ENCODE peak calls at places on chromosomes 2 and 18, in eight cellular contexts. U is COR-L47; A is heart left ventricle; R is NCI-H1105 treated with DMSO at 0.1 percent for 48 hours; V is natural killer cell treated with Interleukin-12 subunit alpha and Interleukin-12 subunit beta and Interleukin-15 and Interleukin-18, amount 100 ng/mL, for 72 hours; H is ovary; E is mucosa of gallbladder; J is MCF 10A. P is an unnamed sample.

GRCh38 chr2:159156834-159157233 is 129.7 kb downstream of the WDSUB1 start:
- DNase-seq in U (no peak), J (peak), V (no peak), A (no peak), R (no peak), H (no peak), E (no peak), P (no peak)

GRCh38 chr2:190932524-190932923 is 51.9 kb downstream of the GLS start:
- DNase-seq in J (no peak), V (no peak), R (no peak), A (no peak), U (no peak), H (no peak), E (no peak), P (no peak)

GRCh38 chr2:233449071-233449901 is 95.0 kb downstream of the DGKD start:
- DNase-seq in A (no peak), R (no peak), U (peak), J (peak), H (peak), V (peak), E (no peak), P (peak)

GRCh38 chr2:168912466-168913170 is 11.5 kb downstream of the G6PC2 start:
- DNase-seq in E (no peak), J (peak), A (peak), H (peak), R (peak), U (peak), V (no peak), P (no peak)

GRCh38 chr2:120766758-120767351 is 31.2 kb downstream of the GLI2 start:
- DNase-seq in E (no peak), V (peak), U (no peak), H (peak), J (no peak), A (no peak), R (no peak), P (no peak)

GRCh38 chr2:56483081-56483480 is 299.3 kb downstream of the CCDC85A start:
- DNase-seq in J (no peak), H (no peak), V (no peak), E (no peak), R (no peak), U (no peak), A (no peak), P (no peak)

GRCh38 chr18:6591491-6591890 is 138.0 kb upstream of the ARHGAP28 start:
- DNase-seq in E (no peak), J (no peak), H (no peak), U (no peak), R (no peak), V (no peak), A (no peak), P (no peak)

GRCh38 chr2:189285962-189286648 is 106.5 kb upstream of the COL5A2 start:
- DNase-seq in U (no peak), J (peak), V (no peak), A (no peak), H (no peak), E (no peak), R (peak), P (no peak)

GRCh38 chr2:188570365-188570764 is 278.7 kb downstream of the GULP1 start:
- DNase-seq in V (no peak), H (no peak), A (no peak), U (no peak), R (no peak), J (no peak), E (no peak), P (no peak)

GRCh38 chr2:170228429-170228828 is 50.5 kb downstream of the MYO3B start:
- DNase-seq in R (no peak), E (no peak), H (no peak), A (no peak), V (no peak), J (no peak), U (no peak), P (no peak)

GRCh38 chr2:129334128-129334527 is 645.3 kb upstream of the RAB6C start:
- DNase-seq in U (no peak), V (no peak), R (no peak), A (no peak), J (no peak), H (no peak), E (no peak), P (no peak)

GRCh38 chr2:38734299-38735058 is 16.7 kb downstream of the SRSF7 start:
- DNase-seq in V (no peak), H (no peak), R (no peak), E (no peak), A (no peak), U (no peak), J (no peak), P (no peak)

GRCh38 chr2:25758348-25758747 is 85.0 kb upstream of the DTNB start:
- DNase-seq in V (no peak), U (no peak), R (no peak), H (no peak), E (no peak), J (no peak), A (no peak), P (no peak)

GRCh38 chr2:131016826-131017596 is 76.2 kb downstream of the FAM168B start:
- DNase-seq in R (peak), U (no peak), E (no peak), A (no peak), H (peak), J (peak), V (no peak), P (no peak)

GRCh38 chr2:108587621-108588020 is 53.4 kb downstream of the LIMS1 start:
- DNase-seq in V (no peak), E (no peak), U (no peak), A (peak), H (no peak), R (no peak), J (peak), P (no peak)

GRCh38 chr18:79853303-79853992 is 55.7 kb downstream of the KCNG2 start:
- DNase-seq in U (no peak), H (no peak), R (no peak), V (no peak), A (no peak), J (no peak), E (no peak), P (no peak)

GRCh38 chr2:28352104-28352503 is 40.6 kb upstream of the FOSL2 start:
- DNase-seq in J (no peak), E (no peak), H (no peak), R (no peak), A (no peak), U (no peak), V (no peak), P (no peak)

GRCh38 chr2:196957442-196957841 is 30.9 kb upstream of the PGAP1 start:
- DNase-seq in J (no peak), V (no peak), R (no peak), A (no peak), H (no peak), U (no peak), E (no peak), P (no peak)

GRCh38 chr18:72460210-72460680 is 83.9 kb downstream of the CBLN2 start:
- DNase-seq in J (peak), A (no peak), H (no peak), U (no peak), V (no peak), R (no peak), E (no peak), P (no peak)

GRCh38 chr2:96092896-96093295 is 23.5 kb downstream of the ADRA2B start:
- DNase-seq in A (peak), U (no peak), V (no peak), E (no peak), R (no peak), H (no peak), J (no peak), P (no peak)

GRCh38 chr2:64620661-64621060 is 33.1 kb downstream of the SERTAD2 start:
- DNase-seq in J (no peak), V (no peak), U (no peak), A (no peak), R (no peak), E (no peak), H (no peak), P (no peak)

GRCh38 chr2:86078801-86079545 is 26.7 kb downstream of the POLR1A start:
- DNase-seq in V (no peak), E (peak), J (peak), R (peak), U (no peak), H (no peak), A (no peak), P (peak)

GRCh38 chr2:12504443-12504842 is 212.3 kb upstream of the TRIB2 start:
- DNase-seq in A (no peak), H (no peak), E (no peak), J (peak), U (no peak), V (no peak), R (no peak), P (no peak)

GRCh38 chr2:10901565-10901964 is 10.2 kb upstream of the KCNF1 start:
- DNase-seq in R (no peak), H (no peak), J (no peak), U (no peak), V (peak), A (no peak), E (no peak), P (no peak)

GRCh38 chr2:207505180-207505579 is 24.6 kb upstream of the CREB1 start:
- DNase-seq in H (no peak), U (no peak), R (no peak), J (no peak), A (no peak), V (no peak), E (no peak), P (no peak)

GRCh38 chr2:18626958-18627650 is 37.7 kb upstream of the NT5C1B start:
- DNase-seq in V (no peak), J (no peak), H (no peak), A (no peak), R (no peak), U (no peak), E (no peak), P (no peak)

GRCh38 chr2:3527886-3528785 is 8.8 kb upstream of the ADI1 start:
- DNase-seq in H (no peak), J (no peak), U (no peak), A (no peak), E (no peak), R (no peak), V (no peak), P (no peak)

GRCh38 chr2:69143726-69144360 is 130.9 kb downstream of the ANTXR1 start:
- DNase-seq in V (no peak), A (no peak), U (no peak), E (no peak), H (no peak), R (no peak), J (peak), P (no peak)

GRCh38 chr2:233048569-233049193 is 11.5 kb upstream of the INPP5D start:
- DNase-seq in H (no peak), E (no peak), U (no peak), J (no peak), V (no peak), R (no peak), A (no peak), P (no peak)